ENCODE peak calls at places on chromosomes 3 and 15, in six cellular contexts. One of them, this sample, is unnamed. For H3K36me3, the result is how much of the 10 kb centered on the place peaks cover.

GRCh38 chr3:134864644-134865043 is 69.6 kb downstream of the EPHB1 start:
- DNase-seq in neural progenitor cell: no peak
- DNase-seq in psoas muscle: peak
- DNase-seq in heart left ventricle: peak
- DNase-seq in cardiac muscle cell: no peak
- DNase-seq in stomach: no peak
- DNase-seq in this sample: no peak

GRCh38 chr15:59976480-59976879 is 27.6 kb upstream of the FOXB1 start:
- DNase-seq in neural progenitor cell: no peak
- DNase-seq in psoas muscle: no peak
- DNase-seq in heart left ventricle: no peak
- DNase-seq in cardiac muscle cell: no peak
- DNase-seq in stomach: no peak
- DNase-seq in this sample: no peak

GRCh38 chr3:102528727-102529126 is 93.9 kb downstream of the ZPLD1 start:
- DNase-seq in neural progenitor cell: no peak
- DNase-seq in psoas muscle: no peak
- DNase-seq in heart left ventricle: no peak
- DNase-seq in cardiac muscle cell: no peak
- DNase-seq in stomach: no peak
- DNase-seq in this sample: no peak

GRCh38 chr3:172877011-172877410 is 126.5 kb downstream of the ECT2 start:
- DNase-seq in neural progenitor cell: no peak
- DNase-seq in psoas muscle: no peak
- DNase-seq in heart left ventricle: no peak
- DNase-seq in cardiac muscle cell: peak
- DNase-seq in stomach: no peak
- DNase-seq in this sample: no peak

GRCh38 chr3:98325055-98325454 is 28.6 kb upstream of the OR5K4 start:
- DNase-seq in neural progenitor cell: no peak
- DNase-seq in psoas muscle: peak
- DNase-seq in heart left ventricle: no peak
- DNase-seq in cardiac muscle cell: no peak
- DNase-seq in stomach: peak
- DNase-seq in this sample: no peak

GRCh38 chr3:162142511-162142910 is 645.9 kb downstream of the OTOL1 start:
- DNase-seq in neural progenitor cell: no peak
- DNase-seq in psoas muscle: no peak
- DNase-seq in heart left ventricle: no peak
- DNase-seq in cardiac muscle cell: no peak
- DNase-seq in stomach: no peak
- DNase-seq in this sample: no peak

GRCh38 chr3:183548262-183548769 is 7.2 kb downstream of the KLHL6 start:
- DNase-seq in neural progenitor cell: peak
- DNase-seq in psoas muscle: no peak
- DNase-seq in heart left ventricle: no peak
- DNase-seq in cardiac muscle cell: no peak
- DNase-seq in stomach: no peak
- DNase-seq in this sample: no peak

GRCh38 chr3:51670711-51671089 is 352 bp upstream of the TEX264 start:
- DNase-seq in neural progenitor cell: no peak
- DNase-seq in psoas muscle: no peak
- DNase-seq in heart left ventricle: no peak
- DNase-seq in cardiac muscle cell: no peak
- DNase-seq in stomach: no peak
- DNase-seq in this sample: no peak

GRCh38 chr3:152849996-152850578 is 15.2 kb downstream of the P2RY1 start:
- DNase-seq in neural progenitor cell: no peak
- DNase-seq in psoas muscle: no peak
- DNase-seq in heart left ventricle: no peak
- DNase-seq in cardiac muscle cell: no peak
- DNase-seq in stomach: no peak
- DNase-seq in this sample: no peak

GRCh38 chr3:119148493-119149180 is 2.7 kb downstream of the TEX55 start:
- DNase-seq in neural progenitor cell: no peak
- DNase-seq in psoas muscle: no peak
- DNase-seq in heart left ventricle: no peak
- DNase-seq in cardiac muscle cell: no peak
- DNase-seq in stomach: no peak
- DNase-seq in this sample: no peak

DNA sequence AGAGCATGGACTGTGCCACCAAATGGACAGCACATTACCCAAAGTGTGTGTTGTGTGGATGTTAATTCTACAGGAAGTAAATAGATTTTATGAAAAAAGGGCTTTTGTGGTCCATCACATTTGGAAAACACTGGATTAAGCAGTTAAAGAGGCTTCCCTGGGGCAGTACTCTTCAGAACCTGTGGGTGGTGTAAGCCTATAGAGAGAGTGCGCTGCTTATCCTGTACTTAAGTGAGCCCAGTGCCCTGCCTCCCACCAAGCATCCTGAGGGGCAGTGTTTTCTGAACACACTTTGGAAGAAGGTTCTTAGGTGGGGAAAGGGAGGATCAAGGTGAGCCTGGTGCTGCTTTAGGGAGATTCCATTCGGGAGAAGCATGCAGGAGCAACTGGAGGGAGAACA is 10.9 kb downstream of the TTLL3 start:
- DNase-seq in neural progenitor cell: peak
- DNase-seq in psoas muscle: no peak
- DNase-seq in heart left ventricle: peak
- DNase-seq in cardiac muscle cell: peak
- DNase-seq in stomach: no peak
- DNase-seq in this sample: peak
- TF ChIP-seq CTCF in neural progenitor cell: peak
- TF ChIP-seq CTCF in psoas muscle: no peak
- TF ChIP-seq CTCF in heart left ventricle: no peak
- TF ChIP-seq CTCF in cardiac muscle cell: peak
- TF ChIP-seq CTCF in stomach: no peak
- TF ChIP-seq CTCF in this sample: peak

DNA sequence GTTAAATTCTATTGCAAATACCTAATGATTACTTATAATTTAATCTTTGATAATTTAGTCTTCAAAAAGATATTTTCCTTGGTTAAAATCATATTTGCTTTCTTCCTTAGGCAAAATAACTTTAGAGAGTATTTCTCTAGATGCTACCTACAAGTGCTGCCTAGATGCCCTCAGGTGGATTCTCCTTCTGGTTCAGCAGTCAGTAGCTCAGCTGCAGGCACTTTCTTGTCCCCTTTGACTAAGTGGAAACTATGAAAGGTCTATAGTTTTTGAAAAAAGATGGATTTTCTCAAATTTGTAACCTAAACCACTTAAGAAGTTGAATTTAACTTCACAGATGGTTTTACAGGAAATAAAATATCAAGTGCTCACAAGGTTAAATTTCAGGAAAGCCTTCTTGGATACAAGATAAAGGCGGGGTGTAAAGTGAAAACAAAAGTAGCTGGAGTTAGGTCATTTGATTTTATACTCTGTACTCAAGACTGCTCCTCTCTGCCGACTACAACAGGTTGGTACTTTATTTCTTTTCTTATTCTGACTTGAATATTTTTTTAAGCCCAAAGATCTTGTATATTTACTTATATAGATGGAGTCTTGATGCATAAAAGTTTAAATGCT is at the start of gene ACKR4:
- DNase-seq in neural progenitor cell: no peak
- DNase-seq in psoas muscle: no peak
- DNase-seq in heart left ventricle: no peak
- DNase-seq in cardiac muscle cell: no peak
- DNase-seq in stomach: no peak
- DNase-seq in this sample: no peak
- H3K27ac ChIP-seq in neural progenitor cell: no peak
- H3K27ac ChIP-seq in psoas muscle: no peak
- H3K27ac ChIP-seq in heart left ventricle: peak
- H3K27ac ChIP-seq in cardiac muscle cell: no peak
- H3K27ac ChIP-seq in stomach: peak
- H3K27ac ChIP-seq in this sample: no peak

GRCh38 chr15:74917676-74918075 is 11.0 kb upstream of the FAM219B start:
- DNase-seq in neural progenitor cell: no peak
- DNase-seq in psoas muscle: no peak
- DNase-seq in heart left ventricle: no peak
- DNase-seq in cardiac muscle cell: no peak
- DNase-seq in stomach: no peak
- DNase-seq in this sample: no peak
- H3K36me3 ChIP-seq in neural progenitor cell: under half
- H3K36me3 ChIP-seq in psoas muscle: half or more
- H3K36me3 ChIP-seq in heart left ventricle: half or more
- H3K36me3 ChIP-seq in cardiac muscle cell: half or more
- H3K36me3 ChIP-seq in stomach: half or more
- H3K36me3 ChIP-seq in this sample: under half

GRCh38 chr15:57079907-57080750 is 161.7 kb downstream of the TCF12 start:
- DNase-seq in neural progenitor cell: peak
- DNase-seq in psoas muscle: no peak
- DNase-seq in heart left ventricle: no peak
- DNase-seq in cardiac muscle cell: no peak
- DNase-seq in stomach: no peak
- DNase-seq in this sample: no peak
- TF ChIP-seq CTCF in neural progenitor cell: peak
- TF ChIP-seq CTCF in psoas muscle: no peak
- TF ChIP-seq CTCF in heart left ventricle: no peak
- TF ChIP-seq CTCF in cardiac muscle cell: peak
- TF ChIP-seq CTCF in stomach: no peak
- TF ChIP-seq CTCF in this sample: no peak

GRCh38 chr3:64042952-64043351 is 19.7 kb upstream of the PSMD6 start:
- DNase-seq in neural progenitor cell: no peak
- DNase-seq in psoas muscle: no peak
- DNase-seq in heart left ventricle: no peak
- DNase-seq in cardiac muscle cell: no peak
- DNase-seq in stomach: no peak
- DNase-seq in this sample: no peak
- H3K27ac ChIP-seq in neural progenitor cell: no peak
- H3K27ac ChIP-seq in psoas muscle: no peak
- H3K27ac ChIP-seq in heart left ventricle: no peak
- H3K27ac ChIP-seq in cardiac muscle cell: no peak
- H3K27ac ChIP-seq in stomach: no peak
- H3K27ac ChIP-seq in this sample: no peak

DNA sequence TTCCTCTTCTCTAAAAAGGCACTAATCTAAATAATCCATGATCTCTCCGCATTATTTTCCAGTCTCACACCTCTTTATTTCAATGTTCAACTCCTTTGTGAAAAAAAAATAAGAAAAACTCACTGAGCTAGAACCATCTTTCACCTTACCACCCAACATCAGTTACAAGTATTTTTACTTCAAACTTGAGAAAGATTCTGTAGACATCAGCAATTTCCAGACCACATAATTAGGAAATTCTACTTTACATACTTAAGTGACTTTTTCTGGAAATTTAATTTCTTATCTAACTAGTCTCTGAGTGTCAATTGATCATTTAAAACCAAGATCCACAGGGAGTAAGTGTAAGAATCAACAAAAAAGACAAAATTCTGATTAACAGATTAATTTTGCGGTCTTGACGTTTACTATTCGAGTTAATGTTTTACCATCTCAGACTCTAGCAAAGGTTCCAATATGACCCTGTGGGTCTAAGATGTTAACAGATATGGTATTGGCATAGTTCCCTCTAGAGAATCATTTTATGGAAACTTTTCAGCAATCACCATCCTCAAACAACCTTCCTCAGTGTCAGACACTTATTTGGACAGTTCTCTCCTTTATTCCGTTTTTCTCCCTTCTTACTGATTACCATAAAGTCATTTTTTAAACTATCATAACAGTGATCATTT is 5.1 kb downstream of the ATP13A3 start:
- DNase-seq in neural progenitor cell: no peak
- DNase-seq in psoas muscle: no peak
- DNase-seq in heart left ventricle: no peak
- DNase-seq in cardiac muscle cell: no peak
- DNase-seq in stomach: no peak
- DNase-seq in this sample: no peak
- H3K36me3 ChIP-seq in neural progenitor cell: under half
- H3K36me3 ChIP-seq in psoas muscle: under half
- H3K36me3 ChIP-seq in heart left ventricle: under half
- H3K36me3 ChIP-seq in cardiac muscle cell: under half
- H3K36me3 ChIP-seq in stomach: under half
- H3K36me3 ChIP-seq in this sample: under half